ENCODE peak calls at places on chromosomes 6 and 20, in four cellular contexts. B is K562, C is HepG2, Y is GM12878. Q is an unnamed sample.

GRCh38 chr20:50815162-50815989 is 20.5 kb downstream of the BCAS4 start:
- DNase-seq in B (no peak), Y (peak; percentile 65), C (no peak), Q (no peak)

GRCh38 chr6:160435935-160436334 is 87.8 kb downstream of the SLC22A3 start:
- DNase-seq in Y (no peak), B (no peak), C (no peak), Q (no peak)

GRCh38 chr6:170097505-170098427 is 193.1 kb downstream of the DLL1 start:
- DNase-seq in Y (no peak), C (no peak), B (no peak), Q (no peak)

GRCh38 chr20:22680031-22680740 is 95.8 kb upstream of the FOXA2 start:
- DNase-seq in B (no peak), Y (no peak), C (peak; percentile 58), Q (no peak)

GRCh38 chr6:158565122-158565429 is 5.2 kb downstream of the TMEM181 start:
- DNase-seq in B (no peak), C (no peak), Y (no peak), Q (no peak)

GRCh38 chr6:148557796-148558457 is 188.9 kb upstream of the UST start:
- DNase-seq in Y (no peak), B (no peak), C (no peak), Q (no peak)

GRCh38 chr20:2875690-2876203 is 2.5 kb downstream of the PTPRA start:
- DNase-seq in C (no peak), B (no peak), Y (no peak), Q (no peak)

GRCh38 chr6:117018771-117019170 is 141.7 kb downstream of the RFX6 start:
- DNase-seq in C (no peak), B (no peak), Y (no peak), Q (no peak)

GRCh38 chr20:35598476-35598875 is 17.2 kb upstream of the SPAG4 start:
- DNase-seq in C (no peak), B (no peak), Y (no peak), Q (no peak)

GRCh38 chr6:122790740-122791679 is 2.0 kb downstream of the SMPDL3A start:
- DNase-seq in Y (no peak), B (no peak), C (peak; percentile 86), Q (no peak)

GRCh38 chr6:42938987-42939809 is 9.9 kb downstream of the CNPY3 start:
- DNase-seq in B (peak; percentile 12), C (peak; percentile 86), Y (no peak), Q (no peak)

GRCh38 chr6:127343753-127344659 is 597 bp upstream of the ECHDC1 start:
- DNase-seq in Y (no peak), B (no peak), C (peak; percentile 25), Q (peak; percentile 28)

GRCh38 chr20:57400821-57401564 is 9.8 kb downstream of the RBM38 start:
- DNase-seq in Y (no peak), C (no peak), B (no peak), Q (no peak)

GRCh38 chr20:36377348-36378326 is 71.5 kb downstream of the DLGAP4 start:
- DNase-seq in B (no peak), C (no peak), Y (no peak), Q (no peak)

GRCh38 chr6:13413466-13413862 is 73.9 kb downstream of the GFOD1 start:
- DNase-seq in B (no peak), Y (no peak), C (peak; percentile 92), Q (no peak)

GRCh38 chr6:45378324-45378926 is 691 bp upstream of the SUPT3H start:
- DNase-seq in B (no peak), Y (no peak), C (no peak), Q (no peak)

GRCh38 chr6:71298459-71298858 is 9.8 kb downstream of the OGFRL1 start:
- DNase-seq in C (no peak), B (no peak), Y (no peak), Q (no peak)

GRCh38 chr6:25404693-25405169 is 125.6 kb downstream of the CARMIL1 start:
- DNase-seq in Y (peak; percentile 90), B (no peak), C (no peak), Q (no peak)

GRCh38 chr6:56364482-56365313 is 117.3 kb upstream of the COL21A1 start:
- DNase-seq in C (no peak), Y (no peak), B (no peak), Q (no peak)

GRCh38 chr20:32158351-32158750 is 48.8 kb downstream of the TM9SF4 start:
- DNase-seq in B (no peak), Y (no peak), C (no peak), Q (no peak)

GRCh38 chr6:52641388-52641787 is 29.5 kb upstream of the TMEM14A start:
- DNase-seq in B (no peak), C (no peak), Y (no peak), Q (no peak)

GRCh38 chr6:142478117-142478516 is 176.3 kb downstream of the ADGRG6 start:
- DNase-seq in C (peak; percentile 46), B (no peak), Y (no peak), Q (no peak)

GRCh38 chr6:109869398-109870165 is 108.5 kb upstream of the GPR6 start:
- DNase-seq in C (no peak), Y (no peak), B (no peak), Q (no peak)

DNA sequence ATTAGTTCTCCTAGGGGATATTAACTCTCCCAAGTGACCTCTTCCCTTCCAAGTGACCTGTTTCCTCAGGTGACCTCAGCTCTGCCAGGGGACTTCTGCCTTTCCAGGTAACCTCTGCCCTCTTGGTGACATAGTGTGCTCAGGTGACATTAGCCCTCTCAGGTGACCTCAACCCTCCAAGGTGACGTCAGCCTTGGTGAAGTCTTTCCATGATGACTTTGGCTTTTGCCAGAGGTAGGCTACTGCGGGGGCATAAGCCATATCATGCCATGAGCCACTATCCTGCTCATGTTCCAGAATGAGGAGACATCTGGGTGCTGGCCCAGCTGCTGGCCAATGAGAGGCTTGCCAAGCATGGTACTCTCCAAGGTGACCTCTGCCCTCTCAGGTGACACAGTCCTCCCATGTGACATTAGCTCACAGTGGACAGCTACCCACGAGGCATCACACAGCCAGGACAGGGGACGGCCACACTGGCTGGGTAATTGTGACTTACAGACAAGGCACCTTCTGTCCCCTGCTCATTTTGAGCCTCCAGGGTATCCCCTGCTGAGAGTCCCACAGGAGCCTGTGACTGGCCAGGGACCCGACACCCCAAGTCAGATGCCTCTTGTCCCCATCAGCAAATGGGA is 31.1 kb downstream of the UBD start:
- DNase-seq in C (no peak), B (no peak), Y (no peak), Q (no peak)
- TF ChIP-seq FOXK2 in C (no peak), B (no peak), Y (no peak), Q (no peak)

DNA sequence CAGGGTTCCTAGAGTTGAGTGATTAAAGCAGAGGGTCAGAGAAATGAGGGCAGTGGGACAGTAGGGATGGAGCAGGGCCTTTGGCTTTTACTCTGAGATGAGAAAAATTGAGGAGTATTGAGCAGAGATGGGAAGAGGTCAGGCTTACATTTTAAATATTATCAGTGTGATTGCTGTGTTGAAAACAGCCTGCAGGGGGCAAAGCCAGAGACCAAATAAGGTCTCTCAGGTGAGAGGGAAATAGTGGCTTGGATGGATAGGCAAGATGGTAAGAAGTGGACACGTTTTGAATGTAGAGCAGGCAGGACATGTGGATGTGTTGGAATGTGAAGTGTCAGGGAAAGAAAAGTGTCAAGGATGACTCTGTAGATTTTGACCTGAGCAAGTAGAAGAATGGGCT is 105.0 kb upstream of the MAP3K7 start:
- DNase-seq in Y (no peak), B (no peak), C (no peak), Q (no peak)
- TF ChIP-seq SP1 in Y (no peak), B (no peak), C (no peak), Q (no peak)

DNA sequence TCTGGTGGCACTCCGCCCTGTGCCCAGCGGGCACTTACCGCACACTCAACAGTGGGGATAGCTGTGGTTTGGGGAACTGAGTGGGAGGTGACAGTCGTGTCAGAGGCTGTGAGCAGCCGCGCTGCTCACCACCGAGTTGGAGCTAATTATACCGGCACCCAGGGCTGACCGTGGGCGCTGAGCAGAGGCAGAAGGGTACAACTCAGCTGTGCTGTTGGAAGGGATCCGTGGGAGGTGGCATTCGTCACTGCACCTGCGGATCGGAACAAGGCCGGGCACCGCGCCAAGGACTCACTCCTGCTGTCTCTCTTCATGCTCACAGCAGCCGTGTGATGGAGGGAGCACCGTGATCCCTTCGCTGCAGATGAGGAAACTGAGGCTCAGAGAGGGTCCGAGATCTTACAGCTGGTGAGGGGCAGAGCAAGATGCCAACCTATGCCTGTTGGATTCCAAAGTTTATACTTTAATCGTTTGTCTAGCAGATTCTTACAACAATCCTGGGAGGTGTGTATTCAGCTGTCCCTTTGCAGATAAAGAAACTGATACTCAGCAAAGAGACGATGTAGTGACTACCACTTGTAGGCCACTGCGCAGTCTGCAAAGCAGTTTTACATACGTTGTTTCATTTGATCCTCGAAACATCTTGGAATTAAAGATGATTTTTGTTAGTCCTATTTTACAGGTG is 713 bp upstream of the ELMO2 start:
- DNase-seq in B (no peak), C (peak; percentile 47), Y (peak; percentile 42), Q (no peak)
- TF ChIP-seq TARDBP in B (no peak), C (no peak), Y (no peak), Q (no peak)

GRCh38 chr6:167538746-167539145 is 213.9 kb downstream of the TTLL2 start:
- DNase-seq in Y (no peak), C (no peak), B (no peak), Q (no peak)
- TF ChIP-seq FOXK2 in Y (no peak), C (no peak), B (no peak), Q (no peak)

GRCh38 chr6:53979468-53980067 is 131.7 kb upstream of the MLIP start:
- DNase-seq in C (peak; percentile 43), Y (no peak), B (peak; percentile 42), Q (peak; percentile 52)
- TF ChIP-seq SP1 in C (no peak), Y (no peak), B (no peak), Q (no peak)

GRCh38 chr6:10643214-10643641 is 51.2 kb downstream of the C6orf52 start:
- DNase-seq in C (no peak), B (no peak), Y (no peak), Q (no peak)
- TF ChIP-seq TARDBP in C (no peak), B (no peak), Y (no peak), Q (no peak)

DNA sequence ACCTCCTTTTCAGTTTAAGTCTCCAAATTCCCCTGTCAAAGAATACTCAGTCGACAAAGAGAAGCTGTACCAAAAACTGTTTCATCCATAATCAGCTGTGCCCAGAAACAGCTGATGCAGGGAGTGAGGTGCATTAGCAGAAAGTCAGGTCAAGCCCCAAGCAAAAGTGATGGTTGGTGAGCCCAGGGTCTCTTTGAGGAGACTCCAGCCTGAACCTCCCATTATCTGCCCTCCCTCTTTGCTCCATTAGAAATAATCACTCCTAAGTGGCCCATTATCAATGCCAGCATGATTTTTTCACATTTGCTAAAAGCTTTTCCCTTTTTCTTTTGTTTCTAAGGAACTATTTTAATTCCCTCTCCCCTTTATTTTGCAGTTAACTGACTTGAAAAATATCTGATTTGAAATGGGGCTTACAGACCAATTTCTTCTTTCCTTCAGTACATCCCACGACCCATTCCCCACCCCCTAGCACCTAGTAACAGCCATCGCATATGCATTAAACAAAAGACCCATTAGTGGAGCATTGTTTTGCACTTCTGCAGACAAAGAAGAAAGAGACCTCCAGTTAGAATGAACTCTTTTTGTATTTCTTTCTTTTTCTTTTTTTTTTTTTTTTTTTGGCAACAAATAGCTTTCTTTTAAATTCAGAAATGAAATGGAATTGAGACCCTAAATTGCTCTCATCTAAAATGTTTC is 257.0 kb downstream of the GRIK2 start:
- DNase-seq in Y (no peak), B (no peak), C (no peak), Q (no peak)
- TF ChIP-seq FOXK2 in Y (no peak), B (no peak), C (no peak), Q (no peak)